ENCODE peak calls at places on chromosomes 6 and 20, in eight cellular contexts. One of them, this sample, is unnamed.

GRCh38 chr20:25044660-25045342 is 13.1 kb downstream of the ACSS1 start:
- DNase-seq in testis: no peak
- DNase-seq in prostate gland: no peak
- DNase-seq in cardiac fibroblast: no peak
- DNase-seq in psoas muscle: peak
- DNase-seq in epithelial cell of esophagus: no peak
- DNase-seq in effector memory CD4-positive, alpha-beta T cell: no peak
- DNase-seq in CD8-positive, alpha-beta T cell: no peak
- DNase-seq in this sample: no peak

GRCh38 chr20:62027698-62028321 is 37.9 kb downstream of the TAF4 start:
- DNase-seq in epithelial cell of esophagus: no peak
- DNase-seq in psoas muscle: peak
- DNase-seq in effector memory CD4-positive, alpha-beta T cell: no peak
- DNase-seq in CD8-positive, alpha-beta T cell: no peak
- DNase-seq in testis: no peak
- DNase-seq in prostate gland: no peak
- DNase-seq in cardiac fibroblast: no peak
- DNase-seq in this sample: no peak

GRCh38 chr20:48841861-48842529 is 14.2 kb upstream of the PREX1 start:
- DNase-seq in testis: no peak
- DNase-seq in effector memory CD4-positive, alpha-beta T cell: no peak
- DNase-seq in psoas muscle: no peak
- DNase-seq in CD8-positive, alpha-beta T cell: no peak
- DNase-seq in prostate gland: no peak
- DNase-seq in epithelial cell of esophagus: peak
- DNase-seq in cardiac fibroblast: peak
- DNase-seq in this sample: no peak

GRCh38 chr20:9407805-9408421 is 106.5 kb upstream of the LAMP5 start:
- DNase-seq in psoas muscle: no peak
- DNase-seq in effector memory CD4-positive, alpha-beta T cell: no peak
- DNase-seq in cardiac fibroblast: peak
- DNase-seq in CD8-positive, alpha-beta T cell: no peak
- DNase-seq in epithelial cell of esophagus: peak
- DNase-seq in testis: peak
- DNase-seq in prostate gland: peak
- DNase-seq in this sample: no peak

GRCh38 chr6:3031857-3032256 is 32.2 kb downstream of the NQO2 start:
- DNase-seq in effector memory CD4-positive, alpha-beta T cell: no peak
- DNase-seq in psoas muscle: no peak
- DNase-seq in prostate gland: no peak
- DNase-seq in testis: no peak
- DNase-seq in epithelial cell of esophagus: no peak
- DNase-seq in CD8-positive, alpha-beta T cell: no peak
- DNase-seq in cardiac fibroblast: no peak
- DNase-seq in this sample: no peak

GRCh38 chr20:14155361-14155760 is 160.0 kb downstream of the MACROD2 start:
- DNase-seq in prostate gland: no peak
- DNase-seq in effector memory CD4-positive, alpha-beta T cell: no peak
- DNase-seq in CD8-positive, alpha-beta T cell: no peak
- DNase-seq in psoas muscle: no peak
- DNase-seq in testis: no peak
- DNase-seq in epithelial cell of esophagus: no peak
- DNase-seq in cardiac fibroblast: no peak
- DNase-seq in this sample: no peak

GRCh38 chr20:56630506-56631317 is 1.6 kb downstream of the TFAP2C start:
- DNase-seq in psoas muscle: no peak
- DNase-seq in CD8-positive, alpha-beta T cell: no peak
- DNase-seq in testis: peak
- DNase-seq in epithelial cell of esophagus: peak
- DNase-seq in cardiac fibroblast: no peak
- DNase-seq in prostate gland: peak
- DNase-seq in effector memory CD4-positive, alpha-beta T cell: no peak
- DNase-seq in this sample: no peak

GRCh38 chr20:967796-968742 is 34.0 kb downstream of the RSPO4 start:
- DNase-seq in prostate gland: no peak
- DNase-seq in cardiac fibroblast: peak
- DNase-seq in effector memory CD4-positive, alpha-beta T cell: no peak
- DNase-seq in epithelial cell of esophagus: peak
- DNase-seq in psoas muscle: no peak
- DNase-seq in testis: peak
- DNase-seq in CD8-positive, alpha-beta T cell: no peak
- DNase-seq in this sample: no peak

GRCh38 chr6:167569879-167570278 is 245.0 kb downstream of the TTLL2 start:
- DNase-seq in epithelial cell of esophagus: no peak
- DNase-seq in cardiac fibroblast: no peak
- DNase-seq in CD8-positive, alpha-beta T cell: no peak
- DNase-seq in prostate gland: no peak
- DNase-seq in psoas muscle: no peak
- DNase-seq in testis: peak
- DNase-seq in effector memory CD4-positive, alpha-beta T cell: no peak
- DNase-seq in this sample: no peak

GRCh38 chr6:40874495-40874894 is 164.5 kb downstream of the UNC5CL start:
- DNase-seq in CD8-positive, alpha-beta T cell: no peak
- DNase-seq in effector memory CD4-positive, alpha-beta T cell: no peak
- DNase-seq in epithelial cell of esophagus: peak
- DNase-seq in psoas muscle: no peak
- DNase-seq in testis: no peak
- DNase-seq in prostate gland: no peak
- DNase-seq in cardiac fibroblast: no peak
- DNase-seq in this sample: no peak

GRCh38 chr6:56517155-56517745 is 125.4 kb downstream of the DST start:
- DNase-seq in CD8-positive, alpha-beta T cell: no peak
- DNase-seq in testis: no peak
- DNase-seq in prostate gland: no peak
- DNase-seq in epithelial cell of esophagus: no peak
- DNase-seq in cardiac fibroblast: peak
- DNase-seq in effector memory CD4-positive, alpha-beta T cell: no peak
- DNase-seq in psoas muscle: no peak
- DNase-seq in this sample: no peak

GRCh38 chr6:159806021-159806458 is 6.0 kb downstream of the PNLDC1 start:
- DNase-seq in effector memory CD4-positive, alpha-beta T cell: no peak
- DNase-seq in testis: no peak
- DNase-seq in prostate gland: no peak
- DNase-seq in epithelial cell of esophagus: peak
- DNase-seq in psoas muscle: no peak
- DNase-seq in cardiac fibroblast: no peak
- DNase-seq in CD8-positive, alpha-beta T cell: no peak
- DNase-seq in this sample: no peak

GRCh38 chr6:170027111-170028043 is 263.5 kb downstream of the DLL1 start:
- DNase-seq in testis: peak
- DNase-seq in CD8-positive, alpha-beta T cell: no peak
- DNase-seq in cardiac fibroblast: no peak
- DNase-seq in psoas muscle: no peak
- DNase-seq in effector memory CD4-positive, alpha-beta T cell: no peak
- DNase-seq in prostate gland: no peak
- DNase-seq in epithelial cell of esophagus: peak
- DNase-seq in this sample: no peak

GRCh38 chr6:158219229-158219628 is 51.1 kb downstream of the GTF2H5 start:
- DNase-seq in epithelial cell of esophagus: peak
- DNase-seq in cardiac fibroblast: peak
- DNase-seq in prostate gland: no peak
- DNase-seq in CD8-positive, alpha-beta T cell: no peak
- DNase-seq in psoas muscle: no peak
- DNase-seq in testis: no peak
- DNase-seq in effector memory CD4-positive, alpha-beta T cell: no peak
- DNase-seq in this sample: no peak

GRCh38 chr6:4732691-4733315 is 43.4 kb upstream of the CDYL start:
- DNase-seq in epithelial cell of esophagus: peak
- DNase-seq in psoas muscle: peak
- DNase-seq in testis: peak
- DNase-seq in cardiac fibroblast: peak
- DNase-seq in effector memory CD4-positive, alpha-beta T cell: no peak
- DNase-seq in prostate gland: no peak
- DNase-seq in CD8-positive, alpha-beta T cell: no peak
- DNase-seq in this sample: peak

GRCh38 chr20:53611449-53611894 is 17.8 kb upstream of the ZNF217 start:
- DNase-seq in psoas muscle: no peak
- DNase-seq in effector memory CD4-positive, alpha-beta T cell: no peak
- DNase-seq in cardiac fibroblast: peak
- DNase-seq in testis: peak
- DNase-seq in CD8-positive, alpha-beta T cell: no peak
- DNase-seq in epithelial cell of esophagus: peak
- DNase-seq in prostate gland: no peak
- DNase-seq in this sample: peak

GRCh38 chr20:37749620-37750403 is 56.0 kb downstream of the CTNNBL1 start:
- DNase-seq in CD8-positive, alpha-beta T cell: no peak
- DNase-seq in testis: no peak
- DNase-seq in prostate gland: no peak
- DNase-seq in psoas muscle: no peak
- DNase-seq in epithelial cell of esophagus: no peak
- DNase-seq in effector memory CD4-positive, alpha-beta T cell: no peak
- DNase-seq in cardiac fibroblast: no peak
- DNase-seq in this sample: no peak

GRCh38 chr6:70225052-70225451 is 77.8 kb downstream of the COL9A1 start:
- DNase-seq in prostate gland: no peak
- DNase-seq in effector memory CD4-positive, alpha-beta T cell: no peak
- DNase-seq in testis: no peak
- DNase-seq in CD8-positive, alpha-beta T cell: no peak
- DNase-seq in psoas muscle: no peak
- DNase-seq in epithelial cell of esophagus: no peak
- DNase-seq in cardiac fibroblast: no peak
- DNase-seq in this sample: no peak

GRCh38 chr6:52499026-52499425 is 77.8 kb downstream of the TRAM2 start:
- DNase-seq in epithelial cell of esophagus: peak
- DNase-seq in cardiac fibroblast: peak
- DNase-seq in psoas muscle: no peak
- DNase-seq in CD8-positive, alpha-beta T cell: no peak
- DNase-seq in prostate gland: no peak
- DNase-seq in effector memory CD4-positive, alpha-beta T cell: no peak
- DNase-seq in testis: no peak
- DNase-seq in this sample: no peak

GRCh38 chr6:87026961-87027360 is 67.9 kb downstream of the CGA start:
- DNase-seq in epithelial cell of esophagus: no peak
- DNase-seq in effector memory CD4-positive, alpha-beta T cell: no peak
- DNase-seq in prostate gland: no peak
- DNase-seq in cardiac fibroblast: no peak
- DNase-seq in psoas muscle: no peak
- DNase-seq in CD8-positive, alpha-beta T cell: no peak
- DNase-seq in testis: no peak
- DNase-seq in this sample: no peak

GRCh38 chr20:43843096-43843964 is 71.3 kb upstream of the TOX2 start:
- DNase-seq in prostate gland: no peak
- DNase-seq in effector memory CD4-positive, alpha-beta T cell: no peak
- DNase-seq in psoas muscle: no peak
- DNase-seq in cardiac fibroblast: peak
- DNase-seq in testis: no peak
- DNase-seq in CD8-positive, alpha-beta T cell: no peak
- DNase-seq in epithelial cell of esophagus: peak
- DNase-seq in this sample: no peak

GRCh38 chr20:8388146-8388545 is 256.1 kb downstream of the PLCB1 start:
- DNase-seq in psoas muscle: no peak
- DNase-seq in CD8-positive, alpha-beta T cell: no peak
- DNase-seq in testis: no peak
- DNase-seq in epithelial cell of esophagus: no peak
- DNase-seq in prostate gland: no peak
- DNase-seq in effector memory CD4-positive, alpha-beta T cell: no peak
- DNase-seq in cardiac fibroblast: peak
- DNase-seq in this sample: no peak

DNA sequence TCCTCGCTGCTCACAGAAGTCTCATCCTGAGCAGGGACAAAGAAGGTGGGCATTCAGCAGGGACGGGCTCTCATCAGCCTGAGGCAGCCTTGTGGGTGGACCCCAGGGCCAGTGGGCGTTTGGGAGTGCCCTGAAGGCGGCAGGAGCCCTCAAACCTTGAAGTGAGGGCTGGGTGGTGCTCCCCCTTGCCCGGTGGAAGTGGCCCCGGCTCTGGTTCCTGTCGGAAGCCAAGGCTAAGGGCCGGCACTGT is 110.5 kb downstream of the NOL4L start:
- DNase-seq in epithelial cell of esophagus: no peak
- DNase-seq in CD8-positive, alpha-beta T cell: no peak
- DNase-seq in effector memory CD4-positive, alpha-beta T cell: no peak
- DNase-seq in prostate gland: no peak
- DNase-seq in psoas muscle: no peak
- DNase-seq in testis: no peak
- DNase-seq in cardiac fibroblast: no peak
- DNase-seq in this sample: peak
- H3K4me3 ChIP-seq in epithelial cell of esophagus: no peak
- H3K4me3 ChIP-seq in CD8-positive, alpha-beta T cell: no peak
- H3K4me3 ChIP-seq in effector memory CD4-positive, alpha-beta T cell: no peak
- H3K4me3 ChIP-seq in prostate gland: no peak
- H3K4me3 ChIP-seq in psoas muscle: peak
- H3K4me3 ChIP-seq in testis: peak
- H3K4me3 ChIP-seq in cardiac fibroblast: peak
- H3K4me3 ChIP-seq in this sample: peak

DNA sequence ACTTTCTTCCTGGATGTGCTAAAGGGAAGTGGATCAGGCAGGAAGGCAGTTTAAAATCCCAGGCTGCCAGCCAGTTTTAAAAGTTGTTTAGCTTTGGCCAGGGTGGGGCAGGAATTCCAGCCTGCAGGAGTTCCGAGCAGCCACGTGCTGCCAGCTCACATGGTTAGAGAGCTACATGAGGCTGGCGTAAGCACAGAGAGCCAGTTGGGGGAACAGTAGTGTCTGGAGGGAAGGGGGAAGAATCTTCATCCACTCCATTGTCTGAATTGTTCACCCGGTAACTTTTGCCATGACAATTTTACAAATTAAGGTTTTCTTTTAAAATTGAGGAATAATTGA is 12.0 kb downstream of the CDC25B start:
- DNase-seq in prostate gland: peak
- DNase-seq in effector memory CD4-positive, alpha-beta T cell: no peak
- DNase-seq in psoas muscle: peak
- DNase-seq in cardiac fibroblast: peak
- DNase-seq in CD8-positive, alpha-beta T cell: no peak
- DNase-seq in testis: peak
- DNase-seq in epithelial cell of esophagus: peak
- DNase-seq in this sample: peak
- H3K4me3 ChIP-seq in prostate gland: no peak
- H3K4me3 ChIP-seq in effector memory CD4-positive, alpha-beta T cell: no peak
- H3K4me3 ChIP-seq in psoas muscle: peak
- H3K4me3 ChIP-seq in cardiac fibroblast: no peak
- H3K4me3 ChIP-seq in CD8-positive, alpha-beta T cell: no peak
- H3K4me3 ChIP-seq in testis: no peak
- H3K4me3 ChIP-seq in epithelial cell of esophagus: no peak
- H3K4me3 ChIP-seq in this sample: no peak

GRCh38 chr6:151681426-151682059 is 125.9 kb upstream of the ESR1 start:
- DNase-seq in effector memory CD4-positive, alpha-beta T cell: no peak
- DNase-seq in testis: peak
- DNase-seq in psoas muscle: no peak
- DNase-seq in cardiac fibroblast: peak
- DNase-seq in CD8-positive, alpha-beta T cell: no peak
- DNase-seq in epithelial cell of esophagus: peak
- DNase-seq in prostate gland: no peak
- DNase-seq in this sample: peak
- H3K4me3 ChIP-seq in effector memory CD4-positive, alpha-beta T cell: no peak
- H3K4me3 ChIP-seq in testis: peak
- H3K4me3 ChIP-seq in psoas muscle: peak
- H3K4me3 ChIP-seq in cardiac fibroblast: no peak
- H3K4me3 ChIP-seq in CD8-positive, alpha-beta T cell: no peak
- H3K4me3 ChIP-seq in epithelial cell of esophagus: no peak
- H3K4me3 ChIP-seq in prostate gland: no peak
- H3K4me3 ChIP-seq in this sample: peak

DNA sequence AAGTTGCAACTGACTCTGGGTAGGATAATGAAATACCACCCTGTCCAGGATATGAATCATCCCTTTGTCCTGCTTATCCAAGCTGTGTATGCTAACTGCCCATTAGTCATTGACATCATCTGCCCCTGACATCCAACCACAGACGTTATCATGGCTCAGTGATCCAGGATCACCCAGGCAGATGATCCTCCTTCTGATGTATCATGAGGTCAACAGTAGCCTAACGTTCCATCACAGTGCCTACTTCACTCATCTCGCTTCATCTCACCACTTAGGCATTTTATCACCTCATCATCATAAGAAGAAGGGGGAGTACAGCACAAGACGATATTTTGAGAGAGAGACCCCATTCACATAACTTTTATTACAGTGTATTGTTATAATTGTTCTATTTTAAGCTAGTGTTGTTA is 13.4 kb upstream of the BTN3A2 start:
- DNase-seq in effector memory CD4-positive, alpha-beta T cell: no peak
- DNase-seq in epithelial cell of esophagus: peak
- DNase-seq in cardiac fibroblast: peak
- DNase-seq in CD8-positive, alpha-beta T cell: no peak
- DNase-seq in testis: no peak
- DNase-seq in prostate gland: no peak
- DNase-seq in psoas muscle: no peak
- DNase-seq in this sample: no peak
- H3K4me3 ChIP-seq in effector memory CD4-positive, alpha-beta T cell: no peak
- H3K4me3 ChIP-seq in epithelial cell of esophagus: no peak
- H3K4me3 ChIP-seq in cardiac fibroblast: no peak
- H3K4me3 ChIP-seq in CD8-positive, alpha-beta T cell: no peak
- H3K4me3 ChIP-seq in testis: no peak
- H3K4me3 ChIP-seq in prostate gland: no peak
- H3K4me3 ChIP-seq in psoas muscle: no peak
- H3K4me3 ChIP-seq in this sample: no peak

This sample was measured in heart left ventricle.